ENCODE peak calls at places on chromosomes 6 and 20, in four cellular contexts. O is iPS DF 6.9, M is skeletal muscle cell, T is NCI-H345. A is an unnamed sample.
A peak's percentile ranks its signal among the peaks of the same experiment; 100 is the strongest.

GRCh38 chr20:63565699-63566335 is 8.2 kb downstream of the HELZ2 start:
- DNase-seq in M (no peak), T (no peak), O (no peak), A (no peak)

GRCh38 chr6:9482030-9482731 is 932.7 kb downstream of the TFAP2A start:
- DNase-seq in O (no peak), M (peak; percentile 88), T (no peak), A (no peak)

GRCh38 chr6:34618430-34619182 is 62.5 kb upstream of the SPDEF start:
- DNase-seq in O (no peak), M (no peak), T (no peak), A (no peak)

GRCh38 chr6:39792501-39793450 is 600 bp downstream of the DAAM2 start:
- DNase-seq in T (no peak), M (no peak), O (no peak), A (no peak)

GRCh38 chr6:42339991-42340401 is 111.7 kb downstream of the TRERF1 start:
- DNase-seq in T (no peak), M (no peak), O (no peak), A (peak; percentile 32)

GRCh38 chr20:49889943-49890650 is 25.2 kb downstream of the SPATA2 start:
- DNase-seq in M (no peak), T (no peak), O (no peak), A (no peak)

GRCh38 chr6:154343473-154344308 is 12.9 kb downstream of the IPCEF1 start:
- DNase-seq in T (no peak), M (no peak), O (peak; percentile 50), A (no peak)

GRCh38 chr20:22453244-22454080 is 130.9 kb downstream of the FOXA2 start:
- DNase-seq in M (no peak), T (peak; percentile 72), O (no peak), A (no peak)

A was measured in stimulated activated CD4-positive, alpha-beta T cell treated with anti-CD3 and anti-CD28 coated beads, Interleukin-1b, Interleukin-23, amount 100 ng/mL, for 24 hours.